ENCODE peak calls at places on chromosome 20, in five cellular contexts. Z, R, J, Q and S are unnamed samples.

GRCh38 chr20:47173596-47174216 is 182.8 kb downstream of the ZMYND8 start:
- DNase-seq in Z (no peak), R (no peak), J (peak; percentile 49), Q (no peak), S (peak; percentile 34)

GRCh38 chr20:47785900-47786762 is 850 bp upstream of the SULF2 start:
- DNase-seq in Z (peak; percentile 83), R (peak; percentile 71), J (peak; percentile 67), Q (peak; percentile 90), S (peak; percentile 80)

GRCh38 chr20:24318569-24319352 is 150.7 kb upstream of the SYNDIG1 start:
- DNase-seq in Z (no peak), R (no peak), J (no peak), Q (no peak), S (peak; percentile 20)

GRCh38 chr20:31967830-31968249 is at the start of gene XKR7:
- DNase-seq in Z (peak; percentile 20), R (no peak), J (peak; percentile 72), Q (no peak), S (peak; percentile 22)

GRCh38 chr20:59603727-59604608 is at the start of gene PHACTR3:
- DNase-seq in Z (peak; percentile 27), R (no peak), J (peak; percentile 52), Q (no peak), S (peak; percentile 21)

GRCh38 chr20:35991142-35991771 is 22.9 kb downstream of the CNBD2 start:
- DNase-seq in Z (no peak), R (peak; percentile 34), J (no peak), Q (peak; percentile 46), S (no peak)

GRCh38 chr20:38940644-38941043 is 14.4 kb downstream of the FAM83D start:
- DNase-seq in Z (no peak), R (no peak), J (no peak), Q (no peak), S (no peak)

GRCh38 chr20:32018269-32019155 is 8.3 kb downstream of the CCM2L start:
- DNase-seq in Z (peak; percentile 71), R (no peak), J (peak; percentile 96), Q (no peak), S (peak; percentile 93)

GRCh38 chr20:47008842-47009518 is 114.3 kb downstream of the EYA2 start:
- DNase-seq in Z (no peak), R (no peak), J (no peak), Q (no peak), S (no peak)

GRCh38 chr20:47558699-47559098 is 57.0 kb downstream of the NCOA3 start:
- DNase-seq in Z (no peak), R (no peak), J (no peak), Q (peak; percentile 16), S (no peak)

GRCh38 chr20:45059022-45059728 is 41.8 kb downstream of the KCNS1 start:
- DNase-seq in Z (no peak), R (peak; percentile 51), J (no peak), Q (peak; percentile 31), S (no peak)

GRCh38 chr20:58328836-58329235 is 19.3 kb downstream of the RAB22A start:
- DNase-seq in Z (no peak), R (no peak), J (no peak), Q (peak; percentile 19), S (peak; percentile 88)

GRCh38 chr20:43043887-43044286 is 145.8 kb downstream of the PTPRT start:
- DNase-seq in Z (no peak), R (no peak), J (peak; percentile 33), Q (no peak), S (peak; percentile 22)

GRCh38 chr20:36461600-36462439 is 79.5 kb upstream of the MYL9 start:
- DNase-seq in Z (peak; percentile 45), R (peak; percentile 42), J (peak; percentile 58), Q (peak; percentile 51), S (peak; percentile 67)

GRCh38 chr20:45347936-45348809 is at the start of gene SDC4:
- DNase-seq in Z (no peak), R (peak; percentile 63), J (peak; percentile 63), Q (peak; percentile 73), S (peak; percentile 59)

GRCh38 chr20:4141616-4142240 is 126.4 kb upstream of the RNF24 start:
- DNase-seq in Z (no peak), R (no peak), J (no peak), Q (no peak), S (no peak)

GRCh38 chr20:50085481-50086365 is 27.2 kb downstream of the UBE2V1 start:
- DNase-seq in Z (peak; percentile 57), R (peak; percentile 73), J (peak; percentile 63), Q (peak; percentile 79), S (peak; percentile 84)

GRCh38 chr20:9270831-9271230 is 201.9 kb downstream of the PLCB4 start:
- DNase-seq in Z (no peak), R (peak; percentile 74), J (no peak), Q (peak; percentile 33), S (no peak)

GRCh38 chr20:39524371-39524911 is 562.3 kb downstream of the DHX35 start:
- DNase-seq in Z (no peak), R (no peak), J (no peak), Q (no peak), S (no peak)

GRCh38 chr20:57076202-57076651 is 190.2 kb downstream of the BMP7 start:
- DNase-seq in Z (no peak), R (no peak), J (no peak), Q (peak; percentile 92), S (peak; percentile 55)

GRCh38 chr20:17871181-17871580 is 97.4 kb downstream of the SNX5 start:
- DNase-seq in Z (no peak), R (peak; percentile 48), J (no peak), Q (no peak), S (peak; percentile 60)

GRCh38 chr20:48892849-48893352 is 28.6 kb upstream of the ARFGEF2 start:
- DNase-seq in Z (no peak), R (no peak), J (no peak), Q (no peak), S (no peak)

GRCh38 chr20:48892049-48892470 is 29.5 kb upstream of the ARFGEF2 start:
- DNase-seq in Z (no peak), R (no peak), J (no peak), Q (no peak), S (no peak)

GRCh38 chr20:48897298-48898044 is 24.0 kb upstream of the ARFGEF2 start:
- DNase-seq in Z (no peak), R (peak; percentile 92), J (no peak), Q (peak; percentile 86), S (no peak)

GRCh38 chr20:48891235-48892048 is 30.1 kb upstream of the ARFGEF2 start:
- DNase-seq in Z (no peak), R (no peak), J (no peak), Q (no peak), S (no peak)

GRCh38 chr20:48893374-48893773 is 28.1 kb upstream of the ARFGEF2 start:
- DNase-seq in Z (no peak), R (no peak), J (no peak), Q (no peak), S (no peak)
- H3K23ac ChIP-seq in Z (no peak overlapping the region), R (no peak overlapping the region), J (no peak overlapping the region), Q (no peak overlapping the region), S (no peak overlapping the region)

DNA sequence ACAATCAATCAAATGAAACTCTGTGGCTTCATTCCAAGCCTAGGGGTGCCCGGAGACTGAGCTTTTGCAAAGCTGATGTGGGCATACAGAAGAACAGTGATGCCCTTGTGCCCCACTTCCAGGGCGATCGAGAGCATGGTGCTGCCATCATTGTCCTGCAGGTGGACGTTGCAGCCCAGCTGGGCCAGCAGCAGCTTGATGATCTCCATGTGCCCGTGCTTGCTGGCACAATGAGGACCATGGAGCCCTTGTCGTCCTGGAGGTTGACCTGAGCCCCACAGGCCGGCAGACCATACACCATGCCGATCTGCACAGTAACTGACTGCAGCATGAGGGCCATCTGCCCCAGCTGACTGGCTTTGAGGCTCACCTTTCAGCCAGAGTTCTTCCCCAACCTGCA is 22.3 kb downstream of the TRMT6 start:
- DNase-seq in Z (no peak), R (no peak), J (no peak), Q (no peak), S (no peak)
- H3K23ac ChIP-seq in Z (no peak overlapping the region), R (no peak overlapping the region), J (no peak overlapping the region), Q (no peak overlapping the region), S (no peak overlapping the region)

DNA sequence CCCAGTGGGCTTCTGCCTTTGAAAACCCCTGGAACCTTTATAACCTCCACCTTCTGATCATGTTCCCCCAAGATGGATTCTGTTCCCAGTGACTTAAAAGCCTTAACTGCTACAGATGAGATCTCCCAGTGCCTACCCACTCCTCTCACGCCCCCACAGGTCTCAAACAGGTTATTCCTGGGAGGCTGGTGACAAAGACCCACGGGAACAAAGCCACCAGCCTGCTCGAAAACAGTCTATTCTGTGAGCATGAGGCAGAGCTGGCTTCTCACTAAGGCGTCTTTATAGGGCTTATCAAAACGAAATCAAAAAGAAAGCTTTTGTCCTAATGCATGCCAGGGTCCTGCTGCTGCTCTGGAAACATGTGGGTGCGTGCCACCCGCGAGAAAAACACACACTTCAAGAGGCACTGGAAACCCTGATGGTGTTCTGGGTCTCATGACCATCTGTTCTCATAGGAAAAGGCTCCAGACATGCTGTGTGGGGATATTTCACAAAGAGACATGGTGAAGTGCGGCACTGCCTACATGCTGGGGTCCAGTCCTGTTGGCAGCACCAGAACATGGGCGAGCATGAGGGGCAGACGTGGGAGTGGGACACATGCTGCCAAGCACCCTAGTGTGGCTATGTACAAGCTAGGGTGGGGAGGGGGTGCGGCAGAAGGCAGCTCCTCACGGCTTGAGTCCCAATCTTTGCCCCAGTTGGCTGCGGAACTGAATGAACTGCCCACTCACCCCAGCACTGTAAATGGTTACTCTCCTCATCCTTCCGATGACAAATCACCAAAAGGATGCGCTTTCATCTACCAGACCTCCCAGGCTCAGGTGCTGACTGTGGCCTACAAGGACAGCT is 2.1 kb downstream of the FKBP1A start:
- DNase-seq in Z (no peak), R (no peak), J (no peak), Q (no peak), S (no peak)
- H3K23ac ChIP-seq in Z (peak overlapping the region; percentile 58), R (peak overlapping the region; percentile 92), J (no peak overlapping the region), Q (no peak overlapping the region), S (no peak overlapping the region)

GRCh38 chr20:63732118-63733095 is 4.1 kb upstream of the LIME1 start:
- DNase-seq in Z (no peak), R (no peak), J (no peak), Q (no peak), S (no peak)
- H3K23ac ChIP-seq in Z (no peak overlapping the region), R (no peak overlapping the region), J (no peak overlapping the region), Q (no peak overlapping the region), S (no peak overlapping the region)

GRCh38 chr20:51266353-51266752 is 243.4 kb upstream of the KCNG1 start:
- DNase-seq in Z (no peak), R (no peak), J (no peak), Q (no peak), S (no peak)
- H3K23ac ChIP-seq in Z (no peak overlapping the region), R (no peak overlapping the region), J (no peak overlapping the region), Q (no peak overlapping the region), S (no peak overlapping the region)